ENCODE peak calls at places on chromosome 14, in five cellular contexts. One of them, this sample, is unnamed.

GRCh38 chr14:81625343-81625742 is 91.7 kb upstream of the SEL1L start:
- DNase-seq in CD8-positive, alpha-beta T cell: no peak
- DNase-seq in HepG2: peak; percentile 28
- DNase-seq in NT2/D1: no peak
- DNase-seq in pancreas: no peak
- DNase-seq in this sample: peak; percentile 31

GRCh38 chr14:69716483-69717187 is 50.3 kb upstream of the SRSF5 start:
- DNase-seq in CD8-positive, alpha-beta T cell: no peak
- DNase-seq in HepG2: no peak
- DNase-seq in NT2/D1: no peak
- DNase-seq in pancreas: no peak
- DNase-seq in this sample: no peak

GRCh38 chr14:89108608-89109007 is 284.2 kb downstream of the TTC8 start:
- DNase-seq in CD8-positive, alpha-beta T cell: no peak
- DNase-seq in HepG2: no peak
- DNase-seq in NT2/D1: no peak
- DNase-seq in pancreas: no peak
- DNase-seq in this sample: no peak

GRCh38 chr14:59195898-59196297 is 7.4 kb downstream of the DAAM1 start:
- DNase-seq in CD8-positive, alpha-beta T cell: no peak
- DNase-seq in HepG2: no peak
- DNase-seq in NT2/D1: no peak
- DNase-seq in pancreas: no peak
- DNase-seq in this sample: no peak

GRCh38 chr14:92108345-92109254 is 2.2 kb upstream of the ATXN3 start:
- DNase-seq in CD8-positive, alpha-beta T cell: no peak
- DNase-seq in HepG2: peak; percentile 73
- DNase-seq in NT2/D1: no peak
- DNase-seq in pancreas: no peak
- DNase-seq in this sample: no peak

GRCh38 chr14:54440037-54440436 is 1.1 kb downstream of the CNIH1 start:
- DNase-seq in CD8-positive, alpha-beta T cell: no peak
- DNase-seq in HepG2: no peak
- DNase-seq in NT2/D1: no peak
- DNase-seq in pancreas: no peak
- DNase-seq in this sample: no peak

GRCh38 chr14:76874734-76875133 is 48.5 kb downstream of the LRRC74A start:
- DNase-seq in CD8-positive, alpha-beta T cell: no peak
- DNase-seq in HepG2: no peak
- DNase-seq in NT2/D1: no peak
- DNase-seq in pancreas: no peak
- DNase-seq in this sample: no peak

GRCh38 chr14:68564236-68564825 is 228.5 kb downstream of the ZFP36L1 start:
- DNase-seq in CD8-positive, alpha-beta T cell: no peak
- DNase-seq in HepG2: no peak
- DNase-seq in NT2/D1: no peak
- DNase-seq in pancreas: no peak
- DNase-seq in this sample: no peak

GRCh38 chr14:47596232-47596631 is 79.2 kb downstream of the MDGA2 start:
- DNase-seq in CD8-positive, alpha-beta T cell: no peak
- DNase-seq in HepG2: no peak
- DNase-seq in NT2/D1: no peak
- DNase-seq in pancreas: no peak
- DNase-seq in this sample: no peak

GRCh38 chr14:83556746-83557460 is 1973.0 kb upstream of the FLRT2 start:
- DNase-seq in CD8-positive, alpha-beta T cell: no peak
- DNase-seq in HepG2: no peak
- DNase-seq in NT2/D1: no peak
- DNase-seq in pancreas: no peak
- DNase-seq in this sample: no peak

GRCh38 chr14:20680843-20681347 is 3.5 kb upstream of the RNASE4 start:
- DNase-seq in CD8-positive, alpha-beta T cell: no peak
- DNase-seq in HepG2: no peak
- DNase-seq in NT2/D1: no peak
- DNase-seq in pancreas: no peak
- DNase-seq in this sample: no peak

GRCh38 chr14:95045836-95046430 is 111.4 kb downstream of the DICER1 start:
- DNase-seq in CD8-positive, alpha-beta T cell: no peak
- DNase-seq in HepG2: no peak
- DNase-seq in NT2/D1: no peak
- DNase-seq in pancreas: no peak
- DNase-seq in this sample: no peak

GRCh38 chr14:23406725-23407355 is 1.2 kb downstream of the MYH6 start:
- DNase-seq in CD8-positive, alpha-beta T cell: no peak
- DNase-seq in HepG2: no peak
- DNase-seq in NT2/D1: no peak
- DNase-seq in pancreas: no peak
- DNase-seq in this sample: no peak

GRCh38 chr14:79514700-79515099 is 696.6 kb downstream of the DIO2 start:
- DNase-seq in CD8-positive, alpha-beta T cell: no peak
- DNase-seq in HepG2: no peak
- DNase-seq in NT2/D1: no peak
- DNase-seq in pancreas: no peak
- DNase-seq in this sample: no peak

GRCh38 chr14:100589760-100590469 is 2.7 kb upstream of the BEGAIN start:
- DNase-seq in CD8-positive, alpha-beta T cell: no peak
- DNase-seq in HepG2: no peak
- DNase-seq in NT2/D1: no peak
- DNase-seq in pancreas: no peak
- DNase-seq in this sample: no peak

GRCh38 chr14:100018482-100018881 is 46.7 kb upstream of the EVL start:
- DNase-seq in CD8-positive, alpha-beta T cell: no peak
- DNase-seq in HepG2: peak; percentile 17
- DNase-seq in NT2/D1: no peak
- DNase-seq in pancreas: no peak
- DNase-seq in this sample: no peak

GRCh38 chr14:92897922-92898599 is 24.9 kb upstream of the CHGA start:
- DNase-seq in CD8-positive, alpha-beta T cell: no peak
- DNase-seq in HepG2: no peak
- DNase-seq in NT2/D1: no peak
- DNase-seq in pancreas: no peak
- DNase-seq in this sample: no peak

GRCh38 chr14:104936361-104937155 is 11.9 kb downstream of the PLD4 start:
- DNase-seq in CD8-positive, alpha-beta T cell: no peak
- DNase-seq in HepG2: no peak
- DNase-seq in NT2/D1: no peak
- DNase-seq in pancreas: peak; percentile 9
- DNase-seq in this sample: no peak

GRCh38 chr14:92984082-92984788 is 61.3 kb downstream of the CHGA start:
- DNase-seq in CD8-positive, alpha-beta T cell: no peak
- DNase-seq in HepG2: no peak
- DNase-seq in NT2/D1: no peak
- DNase-seq in pancreas: no peak
- DNase-seq in this sample: no peak

GRCh38 chr14:95023886-95024285 is 133.4 kb downstream of the DICER1 start:
- DNase-seq in CD8-positive, alpha-beta T cell: no peak
- DNase-seq in HepG2: no peak
- DNase-seq in NT2/D1: no peak
- DNase-seq in pancreas: no peak
- DNase-seq in this sample: no peak

GRCh38 chr14:75282166-75282547 is 3.5 kb downstream of the FOS start:
- DNase-seq in CD8-positive, alpha-beta T cell: no peak
- DNase-seq in HepG2: no peak
- DNase-seq in NT2/D1: no peak
- DNase-seq in pancreas: no peak
- DNase-seq in this sample: no peak

GRCh38 chr14:51298895-51299294 is 58.8 kb downstream of the TMX1 start:
- DNase-seq in CD8-positive, alpha-beta T cell: no peak
- DNase-seq in HepG2: no peak
- DNase-seq in NT2/D1: no peak
- DNase-seq in pancreas: no peak
- DNase-seq in this sample: no peak

GRCh38 chr14:29865299-29865698 is 62.3 kb downstream of the PRKD1 start:
- DNase-seq in CD8-positive, alpha-beta T cell: no peak
- DNase-seq in HepG2: no peak
- DNase-seq in NT2/D1: no peak
- DNase-seq in pancreas: no peak
- DNase-seq in this sample: no peak

GRCh38 chr14:25411933-25412757 is 362.2 kb upstream of the STXBP6 start:
- DNase-seq in CD8-positive, alpha-beta T cell: no peak
- DNase-seq in HepG2: no peak
- DNase-seq in NT2/D1: no peak
- DNase-seq in pancreas: no peak
- DNase-seq in this sample: peak; percentile 35

GRCh38 chr14:94345344-94346072 is 22.4 kb upstream of the SERPINA6 start:
- DNase-seq in CD8-positive, alpha-beta T cell: no peak
- DNase-seq in HepG2: peak; percentile 68
- DNase-seq in NT2/D1: no peak
- DNase-seq in pancreas: no peak
- DNase-seq in this sample: no peak

GRCh38 chr14:22012452-22012851 is 338.8 kb upstream of the OR4E1 start:
- DNase-seq in CD8-positive, alpha-beta T cell: no peak
- DNase-seq in HepG2: no peak
- DNase-seq in NT2/D1: no peak
- DNase-seq in pancreas: no peak
- DNase-seq in this sample: no peak

GRCh38 chr14:88468396-88468795 is 82.9 kb downstream of the SPATA7 start:
- DNase-seq in CD8-positive, alpha-beta T cell: no peak
- DNase-seq in HepG2: no peak
- DNase-seq in NT2/D1: no peak
- DNase-seq in pancreas: no peak
- DNase-seq in this sample: no peak

GRCh38 chr14:81423504-81423903 is 23.4 kb upstream of the STON2 start:
- DNase-seq in CD8-positive, alpha-beta T cell: no peak
- DNase-seq in HepG2: no peak
- DNase-seq in NT2/D1: no peak
- DNase-seq in pancreas: no peak
- DNase-seq in this sample: no peak

GRCh38 chr14:55802986-55803431 is 223.0 kb downstream of the KTN1 start:
- DNase-seq in CD8-positive, alpha-beta T cell: no peak
- DNase-seq in HepG2: peak; percentile 69
- DNase-seq in NT2/D1: no peak
- DNase-seq in pancreas: peak; percentile 21
- DNase-seq in this sample: no peak

GRCh38 chr14:24321212-24321975 is 10.1 kb downstream of the LTB4R start:
- DNase-seq in CD8-positive, alpha-beta T cell: no peak
- DNase-seq in HepG2: no peak
- DNase-seq in NT2/D1: no peak
- DNase-seq in pancreas: no peak
- DNase-seq in this sample: no peak

GRCh38 chr14:77053046-77053841 is 24.7 kb upstream of the IRF2BPL start:
- DNase-seq in CD8-positive, alpha-beta T cell: peak; percentile 70
- DNase-seq in HepG2: peak; percentile 70
- DNase-seq in NT2/D1: no peak
- DNase-seq in pancreas: peak; percentile 66
- DNase-seq in this sample: peak; percentile 68

GRCh38 chr14:85482549-85482948 is 47.4 kb upstream of the FLRT2 start:
- DNase-seq in CD8-positive, alpha-beta T cell: no peak
- DNase-seq in HepG2: peak; percentile 71
- DNase-seq in NT2/D1: no peak
- DNase-seq in pancreas: peak; percentile 39
- DNase-seq in this sample: no peak
- H3K4me1 ChIP-seq in CD8-positive, alpha-beta T cell: no peaks in the 10 kb centered on the region
- H3K4me1 ChIP-seq in HepG2: peaks cover 24% of the 10 kb centered on the region
- H3K4me1 ChIP-seq in NT2/D1: no peaks in the 10 kb centered on the region
- H3K4me1 ChIP-seq in pancreas: peaks cover 34% of the 10 kb centered on the region
- H3K4me1 ChIP-seq in this sample: no peaks in the 10 kb centered on the region

DNA sequence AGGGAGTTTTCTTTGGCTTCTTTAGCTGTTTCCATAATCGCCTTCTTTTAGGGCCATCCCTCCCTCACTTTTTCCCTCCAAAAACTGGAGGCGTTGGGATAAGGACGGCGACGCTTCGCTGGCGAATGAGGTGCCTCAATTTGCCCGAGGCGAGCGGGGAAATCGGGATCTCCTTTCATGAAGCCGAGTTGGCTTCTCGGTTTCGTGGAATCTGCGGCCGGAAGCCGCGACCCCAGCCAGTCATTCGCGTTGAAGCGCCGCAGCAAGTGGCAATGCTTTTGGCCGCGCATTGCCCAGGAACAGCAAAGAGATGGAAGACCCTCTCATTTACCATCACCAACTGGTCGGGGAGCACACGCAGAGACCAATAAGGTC is 8.3 kb upstream of the SIX1 start:
- DNase-seq in CD8-positive, alpha-beta T cell: no peak
- DNase-seq in HepG2: no peak
- DNase-seq in NT2/D1: no peak
- DNase-seq in pancreas: no peak
- DNase-seq in this sample: peak; percentile 21
- H3K4me1 ChIP-seq in CD8-positive, alpha-beta T cell: peaks cover 35% of the 10 kb centered on the region
- H3K4me1 ChIP-seq in HepG2: peaks cover 56% of the 10 kb centered on the region
- H3K4me1 ChIP-seq in NT2/D1: peaks cover 2% of the 10 kb centered on the region
- H3K4me1 ChIP-seq in pancreas: peaks cover 3% of the 10 kb centered on the region
- H3K4me1 ChIP-seq in this sample: peaks cover 20% of the 10 kb centered on the region

GRCh38 chr14:90408713-90409112 is 11.9 kb downstream of the CALM1 start:
- DNase-seq in CD8-positive, alpha-beta T cell: no peak
- DNase-seq in HepG2: no peak
- DNase-seq in NT2/D1: no peak
- DNase-seq in pancreas: no peak
- DNase-seq in this sample: no peak
- H3K4me1 ChIP-seq in CD8-positive, alpha-beta T cell: peaks cover under 1% of the 10 kb centered on the region
- H3K4me1 ChIP-seq in HepG2: no peaks in the 10 kb centered on the region
- H3K4me1 ChIP-seq in NT2/D1: peaks cover 8% of the 10 kb centered on the region
- H3K4me1 ChIP-seq in pancreas: no peaks in the 10 kb centered on the region
- H3K4me1 ChIP-seq in this sample: peaks cover 5% of the 10 kb centered on the region

GRCh38 chr14:103073367-103073875 is 10.6 kb upstream of the LBHD2 start:
- DNase-seq in CD8-positive, alpha-beta T cell: no peak
- DNase-seq in HepG2: no peak
- DNase-seq in NT2/D1: no peak
- DNase-seq in pancreas: peak; percentile 38
- DNase-seq in this sample: no peak

GRCh38 chr14:103070971-103071542 is 13.0 kb upstream of the LBHD2 start:
- DNase-seq in CD8-positive, alpha-beta T cell: no peak
- DNase-seq in HepG2: no peak
- DNase-seq in NT2/D1: no peak
- DNase-seq in pancreas: no peak
- DNase-seq in this sample: no peak

GRCh38 chr14:103073876-103074698 is 9.9 kb upstream of the LBHD2 start:
- DNase-seq in CD8-positive, alpha-beta T cell: no peak
- DNase-seq in HepG2: no peak
- DNase-seq in NT2/D1: no peak
- DNase-seq in pancreas: no peak
- DNase-seq in this sample: no peak

GRCh38 chr14:103071544-103072251 is 12.3 kb upstream of the LBHD2 start:
- DNase-seq in CD8-positive, alpha-beta T cell: no peak
- DNase-seq in HepG2: no peak
- DNase-seq in NT2/D1: no peak
- DNase-seq in pancreas: no peak
- DNase-seq in this sample: no peak

DNA sequence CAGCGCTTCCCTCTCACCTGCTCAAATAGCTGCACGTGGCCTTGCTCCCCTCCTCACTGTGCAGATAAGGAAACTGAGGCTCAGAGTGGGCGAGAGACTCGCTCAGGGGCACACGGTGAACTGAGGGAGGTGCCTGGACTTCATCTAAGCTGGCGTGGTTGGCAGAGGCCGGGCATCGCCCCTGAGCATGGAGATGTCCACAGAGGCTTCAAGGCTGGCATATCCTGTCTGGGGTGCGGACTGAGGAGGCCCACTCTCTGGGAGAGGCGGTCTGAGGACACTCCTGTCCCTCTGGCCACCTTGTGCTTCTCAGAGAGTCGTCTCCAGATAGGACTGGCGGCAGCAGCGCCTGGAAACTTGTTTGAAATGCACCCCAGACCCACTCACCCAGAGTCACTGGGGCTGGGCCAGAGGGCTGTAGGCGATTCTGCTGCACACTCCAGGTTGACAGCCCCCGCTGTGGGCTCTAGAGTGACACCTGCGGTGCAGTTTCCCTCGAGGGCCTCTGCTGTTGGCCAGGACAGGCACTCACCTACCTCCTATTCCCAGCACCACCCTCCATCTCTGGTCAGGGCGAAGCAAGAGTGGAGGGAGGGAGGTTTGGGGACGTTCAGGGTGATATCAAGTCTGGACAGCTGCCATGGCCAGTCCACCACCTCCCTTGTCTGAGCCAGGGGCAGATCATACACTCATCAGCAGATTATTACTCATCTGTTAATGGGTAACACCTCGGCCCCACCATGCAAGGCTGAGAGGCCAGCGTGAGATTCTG is 11.2 kb upstream of the LBHD2 start:
- DNase-seq in CD8-positive, alpha-beta T cell: no peak
- DNase-seq in HepG2: no peak
- DNase-seq in NT2/D1: no peak
- DNase-seq in pancreas: peak; percentile 54
- DNase-seq in this sample: no peak
- H3K4me1 ChIP-seq in CD8-positive, alpha-beta T cell: peaks cover 9% of the 10 kb centered on the region
- H3K4me1 ChIP-seq in HepG2: peaks cover 78% of the 10 kb centered on the region
- H3K4me1 ChIP-seq in NT2/D1: peaks cover 26% of the 10 kb centered on the region
- H3K4me1 ChIP-seq in pancreas: peaks cover 8% of the 10 kb centered on the region
- H3K4me1 ChIP-seq in this sample: peaks cover 17% of the 10 kb centered on the region